ENCODE peak calls at places on chromosomes 16 and 17, in nine cellular contexts. Z is transverse colon; X is A549; H is germinal center; D is stimulated activated naive CD8-positive, alpha-beta T cell treated with anti-CD3 and anti-CD28 coated beads, Interleukin-15, Interleukin-2, amounts not matched to agents 100 U/mL and 50 U/mL, for 24 hours; M is effector memory CD4-positive, alpha-beta T cell; L is dorsolateral prefrontal cortex; N is astrocyte of the spinal cord; C is IMR-90. Q is an unnamed sample.

GRCh38 chr17:17073006-17073626 is 30.9 kb downstream of the MPRIP start:
- DNase-seq in D (no peak), N (no peak), H (no peak), Z (no peak), M (no peak), L (no peak), C (no peak), X (no peak), Q (no peak)

GRCh38 chr17:82687375-82687861 is 11.1 kb downstream of the RAB40B start:
- DNase-seq in X (peak), Z (no peak), D (no peak), N (no peak), H (no peak), C (peak), M (no peak), L (no peak), Q (no peak)

GRCh38 chr16:19269098-19269497 is 16.4 kb upstream of the CLEC19A start:
- DNase-seq in X (no peak), C (no peak), H (no peak), M (no peak), D (no peak), L (no peak), Z (no peak), N (no peak), Q (no peak)

GRCh38 chr17:21513012-21513570 is 136.9 kb downstream of the KCNJ12 start:
- DNase-seq in Z (peak), L (peak), H (peak), M (peak), N (peak), X (peak), C (peak), D (peak), Q (peak)

GRCh38 chr16:70746040-70746707 is 54.8 kb downstream of the VAC14 start:
- DNase-seq in L (peak), Z (peak), D (no peak), M (no peak), H (no peak), C (peak), N (peak), X (peak), Q (peak)

GRCh38 chr16:70750893-70751467 is 50.0 kb downstream of the VAC14 start:
- DNase-seq in X (no peak), H (no peak), C (peak), M (no peak), L (no peak), Z (peak), N (peak), D (no peak), Q (peak)

GRCh38 chr16:35559911-35560636 is 2100.7 kb downstream of the TP53TG3F start:
- DNase-seq in N (no peak), C (no peak), D (no peak), Z (no peak), H (no peak), L (no peak), M (no peak), X (no peak), Q (no peak)

GRCh38 chr16:2609827-2610470 is 72.1 kb downstream of the PDPK1 start:
- DNase-seq in Z (no peak), L (no peak), C (no peak), N (no peak), H (no peak), X (no peak), D (no peak), M (no peak), Q (no peak)

GRCh38 chr17:2259769-2260536 is 43.6 kb downstream of the SMG6 start:
- DNase-seq in D (peak), C (peak), Z (peak), L (peak), H (no peak), N (peak), M (peak), X (no peak), Q (peak)

GRCh38 chr17:58344791-58345157 is 7.2 kb downstream of the SUPT4H1 start:
- DNase-seq in Z (no peak), C (no peak), M (peak), X (no peak), H (no peak), N (no peak), L (no peak), D (peak), Q (no peak)

GRCh38 chr16:49600541-49600940 is 226.9 kb downstream of the C16orf78 start:
- DNase-seq in H (no peak), D (no peak), C (no peak), M (no peak), L (no peak), Z (no peak), X (no peak), N (no peak), Q (no peak)

GRCh38 chr16:70801611-70802010 is 653 bp upstream of the VAC14 start:
- DNase-seq in Z (no peak), X (no peak), D (no peak), N (no peak), M (no peak), L (no peak), H (no peak), C (no peak), Q (no peak)

GRCh38 chr16:30414159-30414558 is 6.8 kb downstream of the ZNF771 start:
- DNase-seq in Z (no peak), X (no peak), M (no peak), L (no peak), D (no peak), H (no peak), N (no peak), C (no peak), Q (no peak)

GRCh38 chr17:37067555-37068111 is 118.9 kb downstream of the AATF start:
- DNase-seq in D (no peak), L (no peak), N (peak), M (no peak), Z (peak), X (peak), C (peak), H (no peak), Q (peak)

GRCh38 chr16:63904182-63904581 is 1217.7 kb downstream of the CDH11 start:
- DNase-seq in C (no peak), H (no peak), N (no peak), L (no peak), X (no peak), M (no peak), D (no peak), Z (no peak), Q (no peak)

GRCh38 chr17:60154616-60155426 is 5.0 kb downstream of the CA4 start:
- DNase-seq in C (peak), Z (no peak), D (no peak), H (no peak), X (no peak), N (peak), M (no peak), L (peak), Q (peak)

GRCh38 chr16:80594756-80595155 is 54.0 kb downstream of the DYNLRB2 start:
- DNase-seq in N (no peak), Z (no peak), C (peak), D (no peak), M (no peak), H (no peak), L (no peak), X (no peak), Q (no peak)

GRCh38 chr17:40086150-40087044 is 14.0 kb downstream of the NR1D1 start:
- DNase-seq in L (no peak), Z (peak), N (no peak), M (no peak), H (peak), C (no peak), D (peak), X (peak), Q (peak)

GRCh38 chr16:48607056-48607825 is 2.7 kb downstream of the N4BP1 start:
- DNase-seq in D (no peak), C (peak), X (no peak), H (no peak), N (peak), M (no peak), L (no peak), Z (peak), Q (peak)

GRCh38 chr17:67879662-67880061 is 54.4 kb downstream of the BPTF start:
- DNase-seq in C (no peak), H (no peak), M (no peak), D (no peak), X (no peak), L (no peak), Z (no peak), N (no peak), Q (no peak)

GRCh38 chr17:5069724-5070123 is 8.5 kb upstream of the ZFP3 start:
- DNase-seq in H (no peak), D (no peak), C (peak), L (no peak), N (no peak), M (no peak), X (no peak), Z (no peak), Q (no peak)

GRCh38 chr16:14061732-14062259 is 9.3 kb upstream of the MRTFB start:
- DNase-seq in C (no peak), D (no peak), L (no peak), M (no peak), X (no peak), N (no peak), Z (no peak), H (no peak), Q (no peak)

GRCh38 chr17:45073414-45074070 is 12.4 kb downstream of the NMT1 start:
- DNase-seq in M (no peak), H (no peak), Z (peak), X (no peak), C (peak), L (no peak), N (peak), D (no peak), Q (peak)